ENCODE peak calls at places on chromosomes 6 and 20, in four cellular contexts. One of them, this sample, is unnamed.

GRCh38 chr20:34365765-34366213 is 2.7 kb downstream of the ITCH start:
- DNase-seq in fibroblast of the conjunctiva: no peak
- DNase-seq in SHP77: no peak
- DNase-seq in effector CD4-positive, alpha-beta T cell: no peak
- DNase-seq in this sample: no peak

GRCh38 chr6:53815381-53816119 is 20.7 kb downstream of the LRRC1 start:
- DNase-seq in effector CD4-positive, alpha-beta T cell: no peak
- DNase-seq in fibroblast of the conjunctiva: no peak
- DNase-seq in SHP77: no peak
- DNase-seq in this sample: no peak

GRCh38 chr6:97586344-97586743 is 303.3 kb upstream of the MMS22L start:
- DNase-seq in effector CD4-positive, alpha-beta T cell: no peak
- DNase-seq in fibroblast of the conjunctiva: no peak
- DNase-seq in SHP77: peak
- DNase-seq in this sample: no peak

GRCh38 chr20:19944772-19945459 is 72.2 kb upstream of the NAA20 start:
- DNase-seq in effector CD4-positive, alpha-beta T cell: no peak
- DNase-seq in SHP77: no peak
- DNase-seq in fibroblast of the conjunctiva: no peak
- DNase-seq in this sample: peak

GRCh38 chr20:51121901-51122412 is 99.0 kb upstream of the KCNG1 start:
- DNase-seq in SHP77: no peak
- DNase-seq in effector CD4-positive, alpha-beta T cell: no peak
- DNase-seq in fibroblast of the conjunctiva: no peak
- DNase-seq in this sample: no peak

GRCh38 chr6:101980924-101981323 is 587.4 kb downstream of the GRIK2 start:
- DNase-seq in SHP77: no peak
- DNase-seq in fibroblast of the conjunctiva: no peak
- DNase-seq in effector CD4-positive, alpha-beta T cell: no peak
- DNase-seq in this sample: no peak

GRCh38 chr20:63024573-63025392 is 18.0 kb upstream of the BHLHE23 start:
- DNase-seq in SHP77: no peak
- DNase-seq in fibroblast of the conjunctiva: no peak
- DNase-seq in effector CD4-positive, alpha-beta T cell: no peak
- DNase-seq in this sample: no peak

GRCh38 chr20:818001-818664 is 15.4 kb upstream of the FAM110A start:
- DNase-seq in SHP77: no peak
- DNase-seq in effector CD4-positive, alpha-beta T cell: no peak
- DNase-seq in fibroblast of the conjunctiva: no peak
- DNase-seq in this sample: no peak

GRCh38 chr6:17473554-17473953 is 80.2 kb downstream of the CAP2 start:
- DNase-seq in SHP77: peak
- DNase-seq in fibroblast of the conjunctiva: no peak
- DNase-seq in effector CD4-positive, alpha-beta T cell: no peak
- DNase-seq in this sample: no peak

GRCh38 chr6:24188571-24188970 is 62.6 kb downstream of the NRSN1 start:
- DNase-seq in SHP77: no peak
- DNase-seq in effector CD4-positive, alpha-beta T cell: no peak
- DNase-seq in fibroblast of the conjunctiva: no peak
- DNase-seq in this sample: no peak

GRCh38 chr6:131255911-131256310 is 120.6 kb downstream of the AKAP7 start:
- DNase-seq in effector CD4-positive, alpha-beta T cell: no peak
- DNase-seq in SHP77: no peak
- DNase-seq in fibroblast of the conjunctiva: no peak
- DNase-seq in this sample: no peak

GRCh38 chr6:110566346-110567125 is 90.1 kb upstream of the SLC22A16 start:
- DNase-seq in effector CD4-positive, alpha-beta T cell: no peak
- DNase-seq in SHP77: no peak
- DNase-seq in fibroblast of the conjunctiva: no peak
- DNase-seq in this sample: no peak

GRCh38 chr6:54493138-54493537 is 184.9 kb downstream of the TINAG start:
- DNase-seq in effector CD4-positive, alpha-beta T cell: no peak
- DNase-seq in fibroblast of the conjunctiva: peak
- DNase-seq in SHP77: no peak
- DNase-seq in this sample: no peak

GRCh38 chr20:46111028-46111835 is 6.9 kb upstream of the CD40 start:
- DNase-seq in SHP77: no peak
- DNase-seq in effector CD4-positive, alpha-beta T cell: no peak
- DNase-seq in fibroblast of the conjunctiva: no peak
- DNase-seq in this sample: no peak

GRCh38 chr6:11824986-11825385 is 46.4 kb upstream of the ADTRP start:
- DNase-seq in effector CD4-positive, alpha-beta T cell: no peak
- DNase-seq in fibroblast of the conjunctiva: no peak
- DNase-seq in SHP77: no peak
- DNase-seq in this sample: no peak

GRCh38 chr6:87669051-87669450 is 33.0 kb downstream of the AKIRIN2 start:
- DNase-seq in effector CD4-positive, alpha-beta T cell: no peak
- DNase-seq in SHP77: no peak
- DNase-seq in fibroblast of the conjunctiva: no peak
- DNase-seq in this sample: no peak

GRCh38 chr6:158843751-158844683 is 24.8 kb upstream of the EZR start:
- DNase-seq in effector CD4-positive, alpha-beta T cell: no peak
- DNase-seq in SHP77: no peak
- DNase-seq in fibroblast of the conjunctiva: no peak
- DNase-seq in this sample: no peak

GRCh38 chr20:46191611-46192010 is 73.5 kb downstream of the CD40 start:
- DNase-seq in SHP77: no peak
- DNase-seq in effector CD4-positive, alpha-beta T cell: no peak
- DNase-seq in fibroblast of the conjunctiva: no peak
- DNase-seq in this sample: no peak

GRCh38 chr6:121645100-121645745 is 209.8 kb downstream of the GJA1 start:
- DNase-seq in SHP77: no peak
- DNase-seq in effector CD4-positive, alpha-beta T cell: no peak
- DNase-seq in fibroblast of the conjunctiva: no peak
- DNase-seq in this sample: no peak

GRCh38 chr20:41138527-41139226 is 1.3 kb downstream of the PLCG1 start:
- DNase-seq in effector CD4-positive, alpha-beta T cell: peak
- DNase-seq in fibroblast of the conjunctiva: no peak
- DNase-seq in SHP77: no peak
- DNase-seq in this sample: no peak

GRCh38 chr6:138287144-138287955 is 69.1 kb upstream of the PBOV1 start:
- DNase-seq in SHP77: peak
- DNase-seq in fibroblast of the conjunctiva: no peak
- DNase-seq in effector CD4-positive, alpha-beta T cell: peak
- DNase-seq in this sample: peak

GRCh38 chr6:38973178-38974057 is 75.2 kb upstream of the GLP1R start:
- DNase-seq in SHP77: peak
- DNase-seq in effector CD4-positive, alpha-beta T cell: no peak
- DNase-seq in fibroblast of the conjunctiva: peak
- DNase-seq in this sample: peak

GRCh38 chr20:62621251-62622110 is 20.8 kb upstream of the SLCO4A1 start:
- DNase-seq in fibroblast of the conjunctiva: no peak
- DNase-seq in SHP77: no peak
- DNase-seq in effector CD4-positive, alpha-beta T cell: no peak
- DNase-seq in this sample: no peak

GRCh38 chr6:21710908-21711627 is 117.5 kb downstream of the SOX4 start:
- DNase-seq in fibroblast of the conjunctiva: no peak
- DNase-seq in SHP77: no peak
- DNase-seq in effector CD4-positive, alpha-beta T cell: no peak
- DNase-seq in this sample: no peak

GRCh38 chr6:33700391-33701050 is 11.0 kb downstream of the UQCC2 start:
- DNase-seq in SHP77: peak
- DNase-seq in effector CD4-positive, alpha-beta T cell: peak
- DNase-seq in fibroblast of the conjunctiva: peak
- DNase-seq in this sample: peak

GRCh38 chr6:16058188-16058780 is 70.6 kb upstream of the MYLIP start:
- DNase-seq in effector CD4-positive, alpha-beta T cell: no peak
- DNase-seq in fibroblast of the conjunctiva: no peak
- DNase-seq in SHP77: no peak
- DNase-seq in this sample: no peak